ENCODE peak calls at places on chromosomes 2 and 18, in eight cellular contexts. P, D, Q, J, C, S, L and K are unnamed samples.

GRCh38 chr2:187576906-187577305 is 22.7 kb upstream of the TFPI start:
- DNase-seq in P (no peak), D (peak), Q (no peak), J (no peak), C (no peak), S (no peak), L (no peak), K (no peak)

GRCh38 chr2:148255929-148256328 is 235.0 kb downstream of the MBD5 start:
- DNase-seq in P (no peak), D (no peak), Q (no peak), J (no peak), C (no peak), S (peak), L (no peak), K (no peak)

GRCh38 chr2:145524836-145525235 is 1004.9 kb upstream of the ZEB2 start:
- DNase-seq in P (no peak), D (no peak), Q (no peak), J (no peak), C (no peak), S (no peak), L (no peak), K (no peak)

GRCh38 chr2:112465373-112465772 is 16.6 kb upstream of the TTL start:
- DNase-seq in P (no peak), D (peak), Q (no peak), J (no peak), C (no peak), S (no peak), L (no peak), K (no peak)

GRCh38 chr2:216519154-216519762 is 20.6 kb downstream of the RPL37A start:
- DNase-seq in P (peak), D (peak), Q (peak), J (peak), C (peak), S (no peak), L (no peak), K (peak)

GRCh38 chr2:172588931-172589330 is 33.0 kb downstream of the PDK1 start:
- DNase-seq in P (no peak), D (no peak), Q (no peak), J (no peak), C (no peak), S (no peak), L (no peak), K (no peak)

GRCh38 chr2:26193578-26194231 is 20.8 kb downstream of the GAREM2 start:
- DNase-seq in P (no peak), D (no peak), Q (no peak), J (no peak), C (no peak), S (no peak), L (no peak), K (no peak)

GRCh38 chr2:172986040-172986439 is 89.6 kb upstream of the MAP3K20 start:
- DNase-seq in P (no peak), D (peak), Q (no peak), J (no peak), C (no peak), S (no peak), L (no peak), K (no peak)

GRCh38 chr18:6950641-6951040 is 167.0 kb downstream of the LAMA1 start:
- DNase-seq in P (no peak), D (no peak), Q (peak), J (no peak), C (no peak), S (no peak), L (no peak), K (no peak)

GRCh38 chr18:9559253-9559652 is 55.1 kb downstream of the PPP4R1 start:
- DNase-seq in P (no peak), D (no peak), Q (no peak), J (no peak), C (no peak), S (no peak), L (no peak), K (no peak)

GRCh38 chr2:15825276-15826060 is 114.9 kb upstream of the MYCN start:
- DNase-seq in P (no peak), D (no peak), Q (no peak), J (no peak), C (no peak), S (no peak), L (no peak), K (no peak)

GRCh38 chr2:113085542-113085941 is 17.8 kb downstream of the IL1F10 start:
- DNase-seq in P (no peak), D (no peak), Q (no peak), J (no peak), C (no peak), S (no peak), L (no peak), K (no peak)

DNA sequence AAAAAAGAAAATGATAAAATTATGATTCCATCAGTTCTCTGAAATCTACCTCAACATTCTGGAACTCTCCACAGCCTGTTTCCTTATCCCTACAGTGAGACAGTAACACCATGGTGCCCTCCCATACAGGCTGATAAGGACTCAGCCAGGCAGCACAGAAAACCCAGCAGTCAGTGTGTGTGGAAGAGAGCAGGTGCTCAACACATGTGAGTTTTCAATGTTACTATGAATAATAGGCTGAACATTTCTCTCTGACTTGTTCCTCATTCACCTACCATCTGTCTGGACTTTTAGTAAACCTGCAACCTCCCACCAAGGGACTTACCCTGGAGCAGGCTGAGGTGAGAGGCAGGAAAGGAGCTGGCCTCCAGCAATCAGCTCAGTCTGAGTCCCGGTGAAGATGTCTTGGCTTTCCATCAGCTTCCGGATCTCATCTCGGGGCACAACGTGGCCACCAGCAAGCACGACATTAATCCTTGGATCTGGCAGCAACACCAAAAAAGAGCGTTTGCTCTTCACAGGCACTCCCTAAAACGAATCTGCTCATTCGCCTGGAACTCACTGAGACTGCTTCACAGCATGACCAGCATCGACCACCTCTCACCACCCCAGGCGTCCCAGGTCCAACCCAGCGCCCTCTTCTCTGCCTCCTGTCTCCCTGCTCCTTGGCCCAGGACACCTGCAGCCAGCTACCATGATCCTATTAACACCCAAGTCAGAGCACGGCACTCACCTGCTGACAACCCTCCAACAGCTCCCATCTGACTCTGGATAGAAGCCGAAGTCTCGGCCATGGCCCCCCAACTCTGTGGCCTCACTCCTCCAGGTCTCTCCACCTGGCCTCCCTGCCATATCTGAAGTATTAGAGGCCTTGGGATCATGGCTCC is 16.5 kb downstream of the PASK start:
- DNase-seq in P (no peak), D (no peak), Q (no peak), J (no peak), C (no peak), S (no peak), L (no peak), K (no peak)
- TF ChIP-seq POLR2A in P (no peak), D (no peak), Q (no peak), J (no peak), C (no peak), S (no peak), L (no peak), K (no peak)

GRCh38 chr2:46130511-46130910 is 166.7 kb upstream of the EPAS1 start:
- DNase-seq in P (no peak), D (no peak), Q (no peak), J (no peak), C (no peak), S (no peak), L (no peak), K (no peak)
- TF ChIP-seq POLR2A in P (no peak), D (no peak), Q (no peak), J (no peak), C (no peak), S (no peak), L (no peak), K (no peak)

GRCh38 chr2:1743396-1744150 is 742 bp downstream of the PXDN start:
- DNase-seq in P (peak), D (peak), Q (no peak), J (no peak), C (peak), S (peak), L (no peak), K (no peak)

GRCh38 chr2:1742300-1742679 is 2.0 kb downstream of the PXDN start:
- DNase-seq in P (peak), D (no peak), Q (no peak), J (no peak), C (no peak), S (no peak), L (no peak), K (no peak)

GRCh38 chr2:1744151-1744445 is 217 bp downstream of the PXDN start:
- DNase-seq in P (peak), D (peak), Q (peak), J (no peak), C (peak), S (peak), L (no peak), K (no peak)

GRCh38 chr2:1741851-1742250 is 2.5 kb downstream of the PXDN start:
- DNase-seq in P (no peak), D (no peak), Q (peak), J (no peak), C (no peak), S (peak), L (no peak), K (no peak)

GRCh38 chr2:1742680-1743395 is 1.5 kb downstream of the PXDN start:
- DNase-seq in P (peak), D (peak), Q (peak), J (no peak), C (peak), S (peak), L (no peak), K (no peak)
- TF ChIP-seq POLR2A in P (no peak), D (peak), Q (no peak), J (no peak), C (no peak), S (no peak), L (no peak), K (peak)

DNA sequence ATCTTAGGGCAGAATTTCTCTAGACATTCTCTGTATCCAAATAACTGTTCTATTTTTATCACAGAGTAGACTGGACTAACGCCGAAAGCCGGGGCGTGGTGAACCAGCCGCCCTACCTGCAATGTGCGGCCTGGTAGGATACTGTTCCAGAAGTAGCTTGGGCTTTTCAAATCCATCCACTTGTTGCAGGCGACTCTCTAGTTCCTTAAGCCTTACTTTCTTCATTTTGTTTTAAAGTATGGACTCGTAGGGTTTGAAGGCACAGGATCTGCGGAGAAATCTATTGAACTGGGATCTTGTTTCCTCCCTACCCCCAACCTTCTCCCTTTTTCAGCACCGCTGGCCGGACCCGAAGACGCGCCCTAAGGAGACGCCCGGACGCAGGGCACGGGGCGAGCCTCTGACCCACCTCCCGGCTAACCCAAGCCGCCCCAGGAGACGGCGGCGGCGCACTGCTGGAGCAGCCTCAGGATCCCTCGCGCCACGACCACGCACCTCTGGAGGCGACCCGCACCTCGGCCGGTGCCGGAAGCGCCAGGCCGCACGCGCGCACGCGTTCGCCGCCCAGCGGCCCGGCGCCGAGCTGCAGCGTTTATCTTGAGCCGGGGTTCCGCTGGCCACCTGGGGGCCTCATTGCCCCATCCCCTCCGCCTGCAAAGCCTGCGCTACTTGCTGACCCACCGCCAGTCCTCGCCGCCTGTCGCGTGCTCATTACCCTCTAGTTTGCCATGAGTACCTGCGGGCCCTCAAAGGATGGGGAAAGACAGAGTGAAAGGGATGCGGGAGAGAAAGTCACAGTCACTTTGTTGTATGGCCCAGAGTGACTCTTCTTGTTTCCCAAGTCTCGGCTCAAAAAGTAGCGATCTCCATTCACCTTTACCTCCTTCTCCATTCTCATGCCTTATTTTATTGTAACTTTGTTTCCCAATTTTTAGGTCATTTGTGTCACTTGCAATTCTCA is at the start of gene METTL5:
- DNase-seq in P (peak), D (peak), Q (peak), J (peak), C (peak), S (peak), L (no peak), K (peak)
- TF ChIP-seq POLR2A in P (no peak), D (peak), Q (peak), J (peak), C (peak), S (no peak), L (no peak), K (peak)

GRCh38 chr2:96140941-96141623 is 2.8 kb upstream of the ASTL start:
- DNase-seq in P (no peak), D (no peak), Q (no peak), J (no peak), C (no peak), S (peak), L (no peak), K (no peak)

GRCh38 chr2:96143231-96143847 is 1.9 kb downstream of the DUSP2 start:
- DNase-seq in P (no peak), D (no peak), Q (no peak), J (no peak), C (no peak), S (peak), L (no peak), K (no peak)

GRCh38 chr2:96144481-96145027 is 686 bp downstream of the DUSP2 start:
- DNase-seq in P (no peak), D (no peak), Q (no peak), J (no peak), C (no peak), S (peak), L (no peak), K (no peak)

GRCh38 chr2:96143848-96144480 is 1.3 kb downstream of the DUSP2 start:
- DNase-seq in P (no peak), D (no peak), Q (no peak), J (no peak), C (no peak), S (peak), L (no peak), K (no peak)

DNA sequence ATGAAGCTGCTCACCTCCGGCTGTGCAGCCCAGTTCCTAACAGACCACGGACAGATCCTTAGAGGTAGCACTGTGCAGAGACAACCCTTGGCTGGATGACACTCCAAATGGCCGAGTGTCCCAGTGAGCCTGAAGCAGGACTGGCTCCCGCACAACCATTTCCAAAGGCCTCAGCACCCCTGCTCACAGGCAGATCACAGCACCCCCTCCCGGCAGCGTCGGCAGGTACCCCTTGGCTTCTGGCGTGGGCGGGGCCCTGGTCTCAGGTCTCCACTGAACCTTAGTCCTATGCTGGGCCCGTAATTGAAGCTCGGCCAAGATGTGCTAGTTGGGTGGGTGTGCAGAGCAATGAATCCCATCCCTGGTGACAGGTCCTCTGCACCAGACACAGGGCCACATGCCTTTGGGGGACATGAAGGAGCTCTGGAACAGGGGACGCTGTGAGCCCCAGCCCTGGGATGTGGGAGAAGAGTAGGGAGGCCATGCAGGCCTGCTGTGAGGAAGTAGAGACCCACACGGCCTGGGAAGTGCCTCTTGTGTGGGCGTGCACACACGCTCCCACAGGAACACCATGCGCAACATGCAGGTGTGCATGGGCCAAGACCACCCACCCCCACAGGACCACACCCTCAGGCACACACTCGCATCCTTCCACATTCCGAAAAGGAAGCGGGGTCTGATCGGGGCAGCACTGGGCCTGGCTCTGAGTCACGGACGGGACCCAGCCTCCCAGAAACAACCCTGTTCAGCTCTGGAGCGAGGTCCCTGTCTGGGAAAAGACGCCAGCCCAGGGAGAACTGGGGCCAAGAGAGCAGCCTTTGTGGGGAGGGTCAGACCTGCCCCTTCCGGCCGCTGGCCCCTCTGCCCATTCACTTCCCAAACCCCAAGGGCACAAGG is 2.8 kb downstream of the DUSP2 start:
- DNase-seq in P (no peak), D (no peak), Q (no peak), J (peak), C (no peak), S (peak), L (no peak), K (no peak)
- TF ChIP-seq POLR2A in P (no peak), D (no peak), Q (no peak), J (no peak), C (no peak), S (no peak), L (no peak), K (no peak)

DNA sequence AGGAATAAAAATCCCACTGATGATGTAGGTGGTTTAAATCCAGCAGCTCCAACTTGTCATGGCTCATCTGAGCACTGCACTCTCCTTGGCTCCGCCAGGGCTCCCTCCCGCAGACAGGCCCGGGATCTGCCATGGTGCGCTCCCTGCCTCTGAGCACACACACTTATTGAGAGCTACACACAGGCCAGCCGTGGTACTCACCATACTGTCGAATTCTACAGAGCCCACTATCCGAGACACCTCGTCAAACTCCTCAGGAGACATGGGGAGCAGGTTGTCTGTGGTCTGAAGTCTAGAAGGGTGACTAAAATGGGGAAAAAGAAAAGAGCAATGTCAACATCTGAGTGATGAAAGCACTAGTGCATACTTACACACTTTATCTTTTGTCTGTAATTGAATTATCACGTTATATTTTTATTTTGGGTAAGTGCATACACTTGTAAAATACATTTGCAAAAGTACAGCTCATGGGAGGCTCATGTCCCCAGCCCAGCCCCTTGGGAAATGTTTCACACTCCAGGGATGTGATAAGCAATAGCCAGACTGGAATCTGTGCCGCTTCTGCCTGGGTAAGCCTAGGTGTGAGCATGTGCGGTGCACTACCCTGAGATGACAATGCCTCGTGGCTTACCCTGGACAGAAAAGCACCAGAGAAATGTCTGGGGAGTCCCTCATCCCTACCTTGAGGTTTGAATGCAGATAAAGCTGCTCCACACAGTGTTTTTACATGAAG is 39.2 kb downstream of the STAT1 start:
- DNase-seq in P (no peak), D (no peak), Q (no peak), J (no peak), C (no peak), S (no peak), L (no peak), K (no peak)
- TF ChIP-seq POLR2A in P (no peak), D (no peak), Q (no peak), J (no peak), C (no peak), S (no peak), L (no peak), K (no peak)

GRCh38 chr2:130336877-130337734 is 5.6 kb upstream of the IMP4 start:
- DNase-seq in P (peak), D (peak), Q (no peak), J (peak), C (peak), S (peak), L (no peak), K (no peak)
- TF ChIP-seq POLR2A in P (no peak), D (peak), Q (no peak), J (peak), C (no peak), S (no peak), L (no peak), K (peak)